ENCODE peak calls at places on chromosome 20, in four cellular contexts. B is left ventricle myocardium inferior, S is endodermal cell, N is fibroblast of the aortic adventitia. V is an unnamed sample.

GRCh38 chr20:45470262-45470931 is 844 bp downstream of the WFDC2 start:
- DNase-seq in N (peak), S (peak), B (no peak), V (no peak)

GRCh38 chr20:2093883-2094282 is 7.7 kb upstream of the STK35 start:
- DNase-seq in B (no peak), S (no peak), N (no peak), V (no peak)

GRCh38 chr20:11027224-11027623 is 353.4 kb upstream of the JAG1 start:
- DNase-seq in S (no peak), N (no peak), B (no peak), V (no peak)

GRCh38 chr20:40600441-40601235 is 88.4 kb downstream of the MAFB start:
- DNase-seq in S (no peak), B (no peak), N (no peak), V (no peak)

GRCh38 chr20:47256665-47257236 is 99.7 kb downstream of the ZMYND8 start:
- DNase-seq in B (no peak), N (peak), S (no peak), V (peak)

GRCh38 chr20:50572922-50573777 is 63.0 kb downstream of the PTPN1 start:
- DNase-seq in N (peak), B (peak), S (no peak), V (peak)

GRCh38 chr20:10303852-10304251 is 85.2 kb downstream of the SNAP25 start:
- DNase-seq in N (no peak), B (no peak), S (no peak), V (no peak)

GRCh38 chr20:60695223-60695622 is 556.8 kb upstream of the CDH4 start:
- DNase-seq in N (peak), B (no peak), S (no peak), V (peak)

GRCh38 chr20:19249515-19249914 is 37.1 kb downstream of the SLC24A3 start:
- DNase-seq in N (no peak), B (no peak), S (no peak), V (peak)

GRCh38 chr20:59696476-59696875 is 92.1 kb downstream of the PHACTR3 start:
- DNase-seq in B (no peak), N (no peak), S (no peak), V (no peak)

GRCh38 chr20:46688151-46689081 is 828 bp downstream of the TP53RK start:
- DNase-seq in S (no peak), B (no peak), N (peak), V (peak)

GRCh38 chr20:53981130-53981529 is 89.3 kb downstream of the BCAS1 start:
- DNase-seq in S (no peak), B (no peak), N (no peak), V (no peak)
- TF ChIP-seq CTCF in S (no peak), B (no peak), N (no peak), V (no peak)

GRCh38 chr20:63829598-63829942 is 1.5 kb downstream of the ZBTB46 start:
- DNase-seq in B (no peak), S (no peak), N (no peak), V (no peak)
- H3K4me3 ChIP-seq in B (peak), S (peak), N (peak), V (peak)

DNA sequence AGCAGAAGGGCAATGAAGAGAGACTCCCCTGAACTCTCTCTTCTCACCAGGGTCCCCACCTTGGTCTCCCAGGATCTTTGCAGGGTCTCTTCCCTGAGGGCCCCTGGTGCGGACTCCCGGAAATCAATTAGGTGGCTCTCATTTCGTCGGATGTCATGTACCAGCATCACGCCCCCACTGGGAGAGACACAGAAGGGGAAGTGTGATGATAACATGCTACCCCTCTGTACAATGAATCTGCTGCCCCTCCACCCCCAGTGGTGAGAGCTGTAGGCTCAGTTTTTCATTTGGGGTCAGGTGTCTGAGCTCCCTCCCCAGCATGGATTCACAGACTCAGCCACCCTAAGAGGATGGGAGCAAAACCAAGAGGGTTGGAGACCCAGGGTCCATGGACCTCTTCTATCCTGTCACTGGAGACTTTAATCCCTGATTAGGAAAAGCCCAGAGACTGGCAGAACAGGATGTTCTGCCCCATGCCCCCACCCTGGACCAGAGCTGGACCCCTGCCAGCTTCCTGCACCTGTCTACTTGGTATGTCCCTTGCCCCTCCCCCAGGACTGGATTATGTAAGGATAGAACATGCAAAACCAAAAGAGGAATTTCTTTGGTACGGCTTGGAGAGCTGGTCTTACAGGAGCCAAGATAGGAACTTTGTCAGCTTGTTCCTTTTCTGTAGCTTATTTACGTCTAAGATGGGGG is 11.1 kb downstream of the GGT7 start:
- DNase-seq in B (no peak), N (no peak), S (peak), V (no peak)
- TF ChIP-seq CTCF in B (no peak), N (no peak), S (no peak), V (no peak)

DNA sequence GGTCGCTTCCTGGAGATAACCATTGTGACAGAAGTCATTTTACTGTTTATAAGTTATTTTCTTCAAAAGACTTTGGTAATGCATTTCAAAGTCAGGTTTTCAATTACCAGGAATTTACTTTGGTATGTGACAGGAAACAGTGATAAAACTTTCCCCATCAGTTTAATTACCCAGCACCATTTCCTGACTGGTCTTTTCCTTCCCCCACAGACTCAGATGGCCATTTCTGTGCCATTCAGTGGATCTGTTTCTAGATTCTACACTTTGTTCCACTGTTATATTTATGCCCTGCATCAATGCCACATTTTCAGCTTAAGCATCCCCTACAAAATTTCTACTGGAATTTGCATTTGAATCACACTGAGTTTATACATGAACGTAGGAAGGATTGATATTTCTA is 16.3 kb downstream of the RRBP1 start:
- DNase-seq in N (no peak), S (no peak), B (no peak), V (no peak)
- H3K4me3 ChIP-seq in N (no peak), S (no peak), B (no peak), V (no peak)

DNA sequence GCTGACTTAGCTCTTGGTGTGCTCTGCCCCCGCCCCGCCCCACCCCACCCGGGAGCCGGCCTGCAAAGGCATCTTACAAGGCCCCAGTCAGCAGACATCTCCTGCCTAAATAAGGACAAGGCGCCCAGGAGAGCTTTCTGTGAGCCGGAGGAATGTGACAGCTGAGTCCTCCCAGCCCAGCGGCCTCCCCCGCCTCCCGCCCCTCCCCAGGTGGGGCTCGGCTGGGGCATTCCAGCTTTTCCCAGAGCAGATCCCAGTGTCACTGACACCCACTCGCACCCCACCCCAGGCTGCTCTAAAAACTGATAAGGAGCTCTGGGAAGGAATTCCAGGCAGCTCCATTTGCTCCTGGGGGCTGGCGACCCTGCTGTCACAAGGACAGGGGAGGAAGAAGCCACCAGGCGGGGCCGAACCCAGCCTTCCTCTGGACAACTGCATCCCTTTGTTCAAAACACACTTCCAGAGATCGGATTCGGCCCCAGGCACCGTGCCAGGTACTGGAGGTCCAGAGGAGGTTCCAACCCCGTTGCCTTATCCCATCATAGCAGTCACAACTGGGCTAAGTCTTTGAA is 49.7 kb downstream of the JPH2 start:
- DNase-seq in S (peak), B (peak), N (peak), V (peak)
- TF ChIP-seq CTCF in S (peak), B (no peak), N (no peak), V (no peak)

DNA sequence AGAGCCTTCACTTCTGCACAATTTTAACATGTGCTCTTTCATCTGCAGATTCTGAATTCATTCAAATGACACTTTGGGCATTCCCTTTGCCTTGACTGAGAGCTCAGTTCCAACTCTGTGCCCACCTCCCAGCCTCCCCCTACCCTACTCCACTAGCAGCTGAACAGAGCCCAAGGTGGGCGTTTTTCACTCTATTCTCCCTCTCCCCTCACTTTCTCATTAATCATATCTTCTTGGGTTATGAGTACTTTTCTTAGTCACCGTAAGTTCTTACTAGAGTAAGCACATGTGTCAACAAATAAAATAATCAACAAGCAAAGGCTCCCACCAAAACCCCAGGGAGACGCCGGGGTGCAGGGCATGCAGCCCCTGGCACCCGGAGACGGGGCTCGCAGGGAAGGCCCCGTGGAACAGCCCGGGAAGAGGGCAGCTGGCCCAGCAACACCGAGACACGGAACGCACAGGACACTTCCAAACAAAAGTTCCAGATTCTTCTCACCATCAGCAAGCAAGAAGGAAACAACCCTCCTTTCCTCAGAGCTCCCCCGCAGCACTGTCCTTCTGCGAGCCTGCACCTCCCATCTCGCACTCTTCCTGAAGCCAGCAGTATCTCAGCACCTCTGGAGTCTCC is 34.1 kb downstream of the TAF4 start:
- DNase-seq in N (no peak), B (no peak), S (no peak), V (no peak)
- H3K4me3 ChIP-seq in N (no peak), B (no peak), S (no peak), V (no peak)

DNA sequence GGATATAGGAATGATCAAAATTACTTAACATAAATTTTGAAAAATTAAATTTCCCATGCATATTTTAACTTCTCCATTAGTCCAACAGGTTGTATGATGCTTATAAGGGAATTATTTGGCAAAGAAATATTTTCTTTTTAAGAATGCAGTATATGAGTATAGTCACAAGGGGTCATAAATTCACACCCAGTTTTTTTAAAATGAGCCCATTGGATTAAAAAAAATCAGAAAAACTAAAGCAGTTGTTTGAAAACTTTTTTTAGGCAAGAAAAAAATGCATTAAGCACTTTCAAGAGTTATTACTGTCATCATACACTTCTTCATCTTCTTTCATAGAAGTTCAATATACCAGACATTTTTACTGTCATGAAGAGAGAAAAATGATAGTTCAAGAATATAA is 404.2 kb upstream of the FLRT3 start:
- DNase-seq in N (no peak), S (no peak), B (no peak), V (no peak)
- TF ChIP-seq CTCF in N (no peak), S (peak), B (no peak), V (no peak)